ENCODE peak calls at places on chromosomes 11 and 22, in ten cellular contexts. J is activated CD4-positive, alpha-beta T cell treated with anti-CD3 and anti-CD28 coated beads for 24 hours; T is BJ; K is body of pancreas; R is NCI-H1417; D is stimulated activated CD4-positive, alpha-beta T cell treated with anti-CD3 and anti-CD28 coated beads, Interleukin-1b, Interleukin-23, amount 100 ng/mL, for 1 hour; E is Kasumi-1; Q is left ventricle myocardium superior; U is RCC 7860; A is hypothalamus. F is an unnamed sample.

GRCh38 chr11:60768202-60768601 is 11.5 kb downstream of the MS4A15 start:
- DNase-seq in J (no peak), T (no peak), K (no peak), R (no peak), D (no peak), E (no peak), Q (no peak), U (no peak), A (no peak), F (no peak)

GRCh38 chr22:27139935-27140493 is 482.6 kb downstream of the MIAT start:
- DNase-seq in J (no peak), T (peak; percentile 68), K (no peak), R (no peak), D (no peak), E (no peak), Q (no peak), U (peak; percentile 93), A (no peak), F (no peak)

GRCh38 chr22:40418366-40419201 is 48.2 kb downstream of the SGSM3 start:
- DNase-seq in J (no peak), T (no peak), K (no peak), R (peak; percentile 91), D (no peak), E (peak; percentile 79), Q (peak; percentile 63), U (no peak), A (no peak), F (peak; percentile 50)

GRCh38 chr11:107564877-107565218 is 687 bp downstream of the ALKBH8 start:
- DNase-seq in J (no peak), T (no peak), K (no peak), R (peak; percentile 90), D (no peak), E (no peak), Q (no peak), U (no peak), A (no peak), F (no peak)

GRCh38 chr11:59669611-59670009 is 773 bp upstream of the PATL1 start:
- DNase-seq in J (no peak), T (no peak), K (peak; percentile 45), R (no peak), D (no peak), E (no peak), Q (peak; percentile 63), U (no peak), A (no peak), F (peak; percentile 88)

GRCh38 chr11:67541198-67541597 is 18.0 kb upstream of the CABP2 start:
- DNase-seq in J (no peak), T (no peak), K (no peak), R (no peak), D (no peak), E (no peak), Q (no peak), U (no peak), A (no peak), F (no peak)

GRCh38 chr22:40031766-40032470 is 37.2 kb downstream of the FAM83F start:
- DNase-seq in J (no peak), T (no peak), K (no peak), R (no peak), D (no peak), E (no peak), Q (no peak), U (no peak), A (no peak), F (no peak)

GRCh38 chr11:129974237-129974636 is 28.4 kb downstream of the PRDM10 start:
- DNase-seq in J (no peak), T (no peak), K (no peak), R (no peak), D (no peak), E (no peak), Q (no peak), U (no peak), A (no peak), F (no peak)

F was measured in posterior cingulate gyrus.